ENCODE peak calls at places on chromosome 11, in six cellular contexts. W is iPS DF 6.9, E is Caco-2, J is tibial nerve, B is breast epithelium, K is right lobe of liver. X is an unnamed sample. For H3K4me1, the result is how much of the 10 kb centered on the place peaks cover.

GRCh38 chr11:92453055-92453454 is 228.4 kb downstream of the FAT3 start:
- DNase-seq in J (no peak), W (no peak), B (no peak), E (no peak), K (no peak), X (no peak)

GRCh38 chr11:680970-681369 is 14.1 kb downstream of the DEAF1 start:
- DNase-seq in K (no peak), J (no peak), W (no peak), B (no peak), E (no peak), X (no peak)

GRCh38 chr11:45097721-45098493 is 48.5 kb upstream of the PRDM11 start:
- DNase-seq in E (peak), W (peak), J (peak), B (peak), K (peak), X (peak)

GRCh38 chr11:76609736-76610370 is 60.7 kb downstream of the LRRC32 start:
- DNase-seq in J (no peak), E (no peak), B (no peak), W (no peak), K (no peak), X (no peak)

GRCh38 chr11:4647795-4648194 is 4.0 kb downstream of the OR51E1 start:
- DNase-seq in B (no peak), K (no peak), J (peak), E (no peak), W (no peak), X (no peak)

GRCh38 chr11:112128483-112129121 is 35.3 kb downstream of the IL18 start:
- DNase-seq in W (no peak), J (peak), B (peak), E (no peak), K (no peak), X (no peak)

GRCh38 chr11:17735823-17736772 is 1.5 kb downstream of the KCNC1 start:
- DNase-seq in E (no peak), B (peak), K (no peak), J (no peak), W (no peak), X (no peak)

GRCh38 chr11:99739464-99740089 is 718.8 kb downstream of the CNTN5 start:
- DNase-seq in K (no peak), W (peak), B (no peak), E (peak), J (peak), X (no peak)

GRCh38 chr11:120273432-120273831 is 33.5 kb downstream of the POU2F3 start:
- DNase-seq in B (no peak), K (no peak), E (no peak), W (no peak), J (no peak), X (no peak)

GRCh38 chr11:92861641-92862040 is 107.8 kb upstream of the MTNR1B start:
- DNase-seq in B (no peak), W (no peak), K (no peak), E (no peak), J (no peak), X (no peak)

GRCh38 chr11:2892215-2893020 is 6.8 kb upstream of the CDKN1C start:
- DNase-seq in W (no peak), B (no peak), J (no peak), E (peak), K (peak), X (peak)

GRCh38 chr11:15875934-15876333 is 480.4 kb downstream of the SOX6 start:
- DNase-seq in K (no peak), E (no peak), W (no peak), B (no peak), J (no peak), X (no peak)

GRCh38 chr11:132556316-132556715 is 976.0 kb downstream of the OPCML start:
- DNase-seq in W (no peak), K (no peak), B (no peak), E (no peak), J (no peak), X (no peak)

GRCh38 chr11:35288817-35289541 is 130.4 kb downstream of the SLC1A2 start:
- DNase-seq in E (no peak), B (no peak), K (no peak), J (no peak), W (no peak), X (no peak)

GRCh38 chr11:72587696-72588095 is 86.5 kb downstream of the PDE2A start:
- DNase-seq in E (no peak), J (no peak), B (no peak), W (no peak), K (no peak), X (no peak)

GRCh38 chr11:10197091-10197490 is 96.9 kb downstream of the SBF2 start:
- DNase-seq in E (no peak), B (no peak), K (no peak), W (no peak), J (no peak), X (no peak)

GRCh38 chr11:90753546-90753945 is 530.7 kb upstream of the CHORDC1 start:
- DNase-seq in K (no peak), B (no peak), E (no peak), W (no peak), J (no peak), X (no peak)

GRCh38 chr11:1546536-1547466 is 25.3 kb downstream of the DUSP8 start:
- DNase-seq in B (no peak), W (no peak), E (peak), K (no peak), J (no peak), X (peak)

GRCh38 chr11:69383946-69384547 is 90.1 kb downstream of the MYEOV start:
- DNase-seq in B (no peak), K (peak), E (no peak), J (no peak), W (no peak), X (no peak)

GRCh38 chr11:22432331-22433065 is 94.3 kb downstream of the SLC17A6 start:
- DNase-seq in W (peak), K (no peak), J (peak), B (peak), E (no peak), X (no peak)

GRCh38 chr11:96307748-96308133 is 35.3 kb downstream of the MAML2 start:
- DNase-seq in B (no peak), J (no peak), W (no peak), K (no peak), E (no peak), X (no peak)

GRCh38 chr11:73201888-73202810 is 15.9 kb upstream of the P2RY2 start:
- DNase-seq in J (no peak), K (peak), W (no peak), E (no peak), B (peak), X (no peak)

GRCh38 chr11:126163074-126163700 is 48.3 kb downstream of the RPUSD4 start:
- DNase-seq in J (no peak), B (no peak), K (no peak), E (no peak), W (no peak), X (no peak)

GRCh38 chr11:62888406-62888805 is 7.7 kb downstream of the SLC3A2 start:
- DNase-seq in B (no peak), K (no peak), W (no peak), J (no peak), E (no peak), X (no peak)

GRCh38 chr11:62889126-62889483 is 8.4 kb downstream of the SLC3A2 start:
- DNase-seq in E (no peak), J (no peak), B (no peak), W (no peak), K (no peak), X (no peak)

GRCh38 chr11:62885137-62885536 is 4.4 kb downstream of the SLC3A2 start:
- DNase-seq in K (no peak), W (no peak), B (no peak), J (no peak), E (no peak), X (no peak)

GRCh38 chr11:62892077-62892922 is 11.6 kb downstream of the SLC3A2 start:
- DNase-seq in B (no peak), W (no peak), K (no peak), E (no peak), J (no peak), X (peak)

GRCh38 chr11:62889484-62890437 is 9.1 kb downstream of the SLC3A2 start:
- DNase-seq in K (no peak), W (no peak), B (no peak), J (no peak), E (peak), X (no peak)
- H3K4me1 ChIP-seq in K (under half), W (under half), B (under half), J (half or more), E (half or more), X (under half)

GRCh38 chr11:7272373-7272772 is 20.7 kb downstream of the SYT9 start:
- DNase-seq in E (no peak), K (no peak), W (no peak), B (no peak), J (no peak), X (no peak)
- H3K4me1 ChIP-seq in E (under half), K (under half), W (under half), B (under half), J (under half), X (under half)

DNA sequence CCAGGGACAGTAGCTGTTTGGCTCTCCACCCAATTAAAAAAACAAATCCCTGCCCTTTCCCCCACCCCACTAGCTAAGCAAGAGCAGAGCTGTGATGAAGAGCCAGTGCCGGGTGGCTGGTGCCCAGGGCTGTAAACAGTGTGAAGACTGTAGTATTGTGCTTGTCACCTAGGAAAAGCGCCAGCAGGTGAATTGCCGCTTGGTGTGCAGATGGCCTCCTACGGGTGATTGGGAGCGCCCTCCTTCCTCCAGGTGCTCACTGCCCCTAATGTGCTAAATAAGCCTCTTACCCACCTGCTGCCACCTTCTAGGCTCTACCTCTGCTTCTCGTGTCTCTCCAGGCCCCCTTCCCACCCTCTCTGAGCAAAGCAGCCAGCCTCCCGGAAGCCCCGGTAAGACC is 18.4 kb upstream of the RAPSN start:
- DNase-seq in E (no peak), B (no peak), K (peak), J (no peak), W (no peak), X (no peak)
- H3K4me1 ChIP-seq in E (under half), B (under half), K (under half), J (half or more), W (under half), X (under half)

DNA sequence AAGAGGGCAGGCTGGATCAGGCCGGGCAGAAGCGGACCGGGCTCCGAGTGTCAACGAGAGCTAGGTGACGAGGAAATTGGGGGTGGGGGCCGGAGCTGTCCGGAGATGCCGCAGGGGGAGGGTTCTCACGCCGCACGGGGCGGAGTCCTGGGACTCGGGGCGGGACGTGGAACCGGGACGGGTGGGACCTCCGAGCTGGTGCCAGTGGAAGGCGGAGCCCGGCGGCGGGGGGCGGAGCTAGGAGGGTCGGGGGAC is 207 bp downstream of the FKBP2 start:
- DNase-seq in B (no peak), J (no peak), W (no peak), E (no peak), K (no peak), X (no peak)
- H3K4me1 ChIP-seq in B (under half), J (half or more), W (under half), E (under half), K (under half), X (under half)

DNA sequence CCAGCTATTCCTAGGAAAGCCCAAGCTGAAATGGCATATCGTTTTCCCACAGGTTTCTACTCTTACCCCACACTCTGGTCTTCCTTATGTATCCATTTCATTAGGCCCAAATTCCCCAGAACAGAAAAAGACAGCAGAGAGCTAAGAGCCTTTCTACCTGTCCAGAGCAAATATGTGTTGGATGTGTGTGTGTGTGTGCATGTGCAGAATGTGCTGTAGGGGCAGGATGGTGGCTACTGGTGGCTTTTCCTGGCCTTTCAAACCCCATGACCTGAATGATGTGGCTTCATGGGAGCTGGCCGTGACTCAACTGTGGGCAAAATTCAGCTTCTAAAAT is 421.3 kb upstream of the CADM1 start:
- DNase-seq in B (no peak), W (no peak), K (no peak), J (no peak), E (no peak), X (no peak)
- H3K4me1 ChIP-seq in B (under half), W (under half), K (under half), J (under half), E (under half), X (under half)

X was measured in CD8-positive, alpha-beta memory T cell.